ENCODE peak calls at places on chromosomes 12 and 14, in eight cellular contexts. N, V, A, Z, E, S, R and I are unnamed samples. For H3K9me3, the result is how much of the 10 kb centered on the place peaks cover.

GRCh38 chr14:52315355-52315718 is 1.2 kb downstream of the PTGER2 start:
- DNase-seq in S (no peak), R (no peak), V (no peak), N (no peak), E (no peak), Z (no peak), A (no peak), I (no peak)

GRCh38 chr14:101409006-101409543 is 152.2 kb upstream of the DIO3 start:
- DNase-seq in V (peak), N (no peak), Z (no peak), A (no peak), S (no peak), E (no peak), R (no peak), I (no peak)

GRCh38 chr12:56635539-56636117 is 5.5 kb upstream of the BAZ2A start:
- DNase-seq in A (no peak), Z (no peak), R (no peak), N (no peak), V (no peak), E (no peak), S (no peak), I (no peak)

GRCh38 chr12:19058235-19059021 is 71.1 kb upstream of the PLEKHA5 start:
- DNase-seq in A (no peak), V (no peak), Z (no peak), E (no peak), N (no peak), S (no peak), R (no peak), I (no peak)

GRCh38 chr14:63764103-63764502 is 36.2 kb upstream of the SGPP1 start:
- DNase-seq in V (no peak), E (no peak), S (no peak), N (no peak), R (no peak), A (no peak), Z (no peak), I (peak)

GRCh38 chr12:25761356-25761755 is 197.1 kb upstream of the RASSF8 start:
- DNase-seq in A (no peak), Z (no peak), N (no peak), V (peak), S (no peak), R (no peak), E (no peak), I (no peak)

GRCh38 chr12:2402180-2402579 is 349.4 kb downstream of the CACNA1C start:
- DNase-seq in V (no peak), R (no peak), N (no peak), E (no peak), S (no peak), A (no peak), Z (no peak), I (no peak)

GRCh38 chr12:118050972-118051910 is 9.7 kb downstream of the WSB2 start:
- DNase-seq in A (no peak), N (no peak), E (peak), V (no peak), R (no peak), Z (no peak), S (no peak), I (no peak)

GRCh38 chr14:55913324-55914035 is 204.7 kb upstream of the PELI2 start:
- DNase-seq in S (no peak), R (no peak), A (no peak), V (no peak), E (no peak), N (no peak), Z (no peak), I (no peak)

GRCh38 chr14:94044476-94045091 is 18.4 kb downstream of the OTUB2 start:
- DNase-seq in N (no peak), S (no peak), R (no peak), Z (no peak), E (no peak), V (no peak), A (no peak), I (no peak)

GRCh38 chr12:53670308-53670707 is 5.6 kb downstream of the ATP5MC2 start:
- DNase-seq in R (no peak), V (no peak), S (no peak), N (no peak), E (no peak), Z (no peak), A (no peak), I (no peak)

GRCh38 chr14:67050892-67051291 is 138.3 kb upstream of the GARIN2 start:
- DNase-seq in S (no peak), R (no peak), A (no peak), E (no peak), N (no peak), Z (no peak), V (no peak), I (no peak)

GRCh38 chr14:52266782-52267181 is 716 bp upstream of the PTGDR start:
- DNase-seq in N (no peak), R (peak), V (no peak), S (no peak), E (no peak), A (no peak), Z (no peak), I (no peak)

GRCh38 chr14:74275265-74275841 is 27.4 kb downstream of the ABCD4 start:
- DNase-seq in V (peak), R (peak), E (no peak), A (peak), N (no peak), Z (no peak), S (no peak), I (peak)

GRCh38 chr12:85468356-85469157 is 188.5 kb downstream of the ALX1 start:
- DNase-seq in N (no peak), R (peak), A (peak), E (no peak), S (peak), Z (no peak), V (peak), I (peak)

GRCh38 chr14:60655898-60656754 is 6.8 kb upstream of the SIX1 start:
- DNase-seq in N (no peak), E (no peak), R (no peak), Z (no peak), S (no peak), V (no peak), A (peak), I (no peak)

GRCh38 chr14:99035268-99035667 is 236.7 kb downstream of the BCL11B start:
- DNase-seq in V (no peak), S (no peak), N (no peak), Z (peak), E (peak), A (no peak), R (peak), I (no peak)

GRCh38 chr12:107929436-107929835 is 154.9 kb downstream of the ASCL4 start:
- DNase-seq in E (no peak), R (peak), V (peak), Z (no peak), S (peak), N (no peak), A (no peak), I (no peak)

GRCh38 chr12:104152691-104153241 is 14.8 kb upstream of the NFYB start:
- DNase-seq in V (no peak), A (no peak), E (no peak), N (no peak), S (no peak), R (no peak), Z (no peak), I (no peak)

GRCh38 chr12:104155711-104156555 is 17.9 kb upstream of the NFYB start:
- DNase-seq in Z (no peak), E (no peak), A (no peak), N (no peak), R (no peak), V (no peak), S (no peak), I (no peak)

GRCh38 chr12:104154286-104154685 is 16.3 kb upstream of the NFYB start:
- DNase-seq in S (no peak), E (no peak), A (peak), Z (no peak), V (no peak), R (no peak), N (no peak), I (no peak)

DNA sequence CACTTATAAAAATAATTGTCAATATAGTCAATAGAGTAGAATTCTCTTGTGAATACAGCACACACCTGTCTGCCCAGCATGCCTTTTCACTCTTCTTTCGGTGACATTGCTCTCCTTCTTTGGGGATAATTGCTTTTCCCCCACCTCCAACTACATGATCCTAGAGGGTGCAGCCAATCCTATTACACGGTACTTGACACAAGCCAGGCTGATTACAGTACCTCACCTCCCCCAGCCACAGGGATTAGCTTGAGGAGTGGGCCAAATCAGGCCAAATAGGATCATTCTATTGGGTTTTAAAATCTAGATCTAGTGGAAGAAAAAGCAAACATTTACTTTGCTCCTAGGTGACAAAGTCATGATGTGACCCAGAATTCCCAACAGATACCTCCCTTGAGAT is 16.8 kb upstream of the NFYB start:
- DNase-seq in N (no peak), E (no peak), R (no peak), A (no peak), S (no peak), Z (no peak), V (no peak), I (no peak)
- H3K4me3 ChIP-seq in N (no peak), E (no peak), R (no peak), A (no peak), S (no peak), Z (no peak), V (no peak), I (no peak)

GRCh38 chr12:99619389-99620158 is 28.0 kb upstream of the GARIN6 start:
- DNase-seq in S (no peak), Z (no peak), V (peak), N (no peak), A (no peak), R (peak), E (no peak), I (peak)
- H3K9me3 ChIP-seq in S (under half), Z (half or more), V (under half), N (under half), A (under half), R (under half), E (under half), I (under half)

GRCh38 chr12:98504368-98504617 is 11.1 kb upstream of the TMPO start:
- DNase-seq in E (no peak), A (no peak), V (no peak), S (peak), N (no peak), Z (no peak), R (no peak), I (no peak)

GRCh38 chr12:98503343-98503592 is 12.1 kb upstream of the TMPO start:
- DNase-seq in E (peak), V (peak), S (peak), N (peak), A (peak), Z (peak), R (peak), I (peak)

GRCh38 chr12:98499668-98500456 is 15.5 kb upstream of the TMPO start:
- DNase-seq in E (no peak), R (no peak), N (peak), S (no peak), Z (no peak), V (no peak), A (no peak), I (no peak)

GRCh38 chr12:98498635-98499034 is 16.8 kb upstream of the TMPO start:
- DNase-seq in A (no peak), E (no peak), N (no peak), R (no peak), S (no peak), Z (no peak), V (no peak), I (no peak)

GRCh38 chr12:98503593-98504367 is 11.6 kb upstream of the TMPO start:
- DNase-seq in A (peak), N (peak), E (peak), R (peak), Z (peak), V (peak), S (peak), I (peak)
- TF ChIP-seq CTCF in A (no peak), N (no peak), E (no peak), R (no peak), Z (no peak), V (no peak), S (no peak), I (no peak)

DNA sequence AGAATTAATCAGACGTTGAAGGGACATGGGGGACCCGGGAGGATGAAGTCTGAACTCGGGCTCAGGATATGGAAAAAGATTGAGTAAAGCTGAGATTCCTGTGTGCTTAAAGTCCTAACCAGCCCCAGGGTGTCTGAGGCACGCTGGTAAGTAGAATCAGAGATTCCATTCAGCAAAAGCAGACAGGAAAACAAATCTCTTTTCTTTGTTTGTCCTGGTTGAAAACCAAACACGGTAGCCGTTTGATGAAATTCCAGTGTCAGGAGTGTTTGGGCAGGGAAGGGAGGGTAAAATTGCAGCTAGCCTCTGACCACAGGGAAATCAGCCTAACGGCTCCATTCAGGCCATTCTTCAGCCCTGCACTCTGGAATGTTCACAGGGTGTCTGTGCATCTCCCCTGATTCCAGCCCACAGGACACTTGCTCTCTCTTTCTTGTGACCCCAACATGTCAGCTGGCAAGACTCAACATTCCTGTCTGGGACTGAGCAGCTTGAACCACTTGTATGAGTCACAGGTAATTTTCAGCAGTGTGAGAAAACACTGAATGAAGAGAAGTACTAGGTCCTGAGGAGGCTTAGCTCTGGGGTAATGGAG is 31.0 kb downstream of the NINJ2 start:
- DNase-seq in Z (no peak), E (no peak), N (no peak), R (peak), A (peak), S (peak), V (peak), I (peak)
- H3K4me3 ChIP-seq in Z (no peak), E (peak), N (no peak), R (no peak), A (peak), S (peak), V (peak), I (peak)

GRCh38 chr12:34345801-34346200 is 323.5 kb downstream of the ALG10 start:
- DNase-seq in Z (no peak), S (no peak), R (no peak), N (no peak), V (peak), E (no peak), A (no peak), I (no peak)
- H3K9me3 ChIP-seq in Z (under half), S (under half), R (under half), N (under half), V (under half), E (under half), A (under half), I (half or more)